ENCODE peak calls at places on chromosomes 13 and 19, in four cellular contexts. E is H1, L is HCT116, P is K562. H is an unnamed sample.

GRCh38 chr19:43594710-43595604 is 977 bp downstream of the IRGQ start:
- DNase-seq in E (no peak), L (peak), P (peak), H (no peak)

GRCh38 chr19:1942078-1942933 is 1.3 kb downstream of the CSNK1G2 start:
- DNase-seq in E (no peak), L (no peak), P (no peak), H (peak)

GRCh38 chr13:37700887-37701286 is 102.3 kb upstream of the POSTN start:
- DNase-seq in E (no peak), L (no peak), P (no peak), H (no peak)

GRCh38 chr19:18856385-18857126 is 24.8 kb downstream of the UPF1 start:
- DNase-seq in E (no peak), L (no peak), P (no peak), H (no peak)

GRCh38 chr13:77535448-77535847 is at the start of gene SCEL:
- DNase-seq in E (no peak), L (peak), P (no peak), H (no peak)

GRCh38 chr13:79659161-79659560 is 178.2 kb downstream of the NDFIP2 start:
- DNase-seq in E (no peak), L (no peak), P (no peak), H (no peak)

GRCh38 chr19:8988204-8988603 is 22.0 kb downstream of the MUC16 start:
- DNase-seq in E (no peak), L (peak), P (peak), H (no peak)

GRCh38 chr13:30422056-30422914 is at the start of gene UBE2L5:
- DNase-seq in E (no peak), L (peak), P (peak), H (no peak)

GRCh38 chr19:7258042-7258839 is 36.0 kb downstream of the INSR start:
- DNase-seq in E (no peak), L (no peak), P (no peak), H (no peak)

GRCh38 chr13:78652651-78653050 is 6.3 kb downstream of the OBI1 start:
- DNase-seq in E (no peak), L (no peak), P (no peak), H (no peak)

GRCh38 chr13:29707876-29708543 is 112.5 kb upstream of the SLC7A1 start:
- DNase-seq in E (peak), L (peak), P (peak), H (no peak)

GRCh38 chr13:110850006-110850405 is 64.9 kb downstream of the ANKRD10 start:
- DNase-seq in E (no peak), L (no peak), P (no peak), H (no peak)

GRCh38 chr13:58097831-58098230 is 466.3 kb downstream of the PCDH17 start:
- DNase-seq in E (no peak), L (no peak), P (no peak), H (no peak)

GRCh38 chr13:33611016-33611805 is 206.7 kb upstream of the RFC3 start:
- DNase-seq in E (no peak), L (no peak), P (no peak), H (no peak)

GRCh38 chr13:33610471-33611015 is 207.4 kb upstream of the RFC3 start:
- DNase-seq in E (peak), L (no peak), P (no peak), H (no peak)

DNA sequence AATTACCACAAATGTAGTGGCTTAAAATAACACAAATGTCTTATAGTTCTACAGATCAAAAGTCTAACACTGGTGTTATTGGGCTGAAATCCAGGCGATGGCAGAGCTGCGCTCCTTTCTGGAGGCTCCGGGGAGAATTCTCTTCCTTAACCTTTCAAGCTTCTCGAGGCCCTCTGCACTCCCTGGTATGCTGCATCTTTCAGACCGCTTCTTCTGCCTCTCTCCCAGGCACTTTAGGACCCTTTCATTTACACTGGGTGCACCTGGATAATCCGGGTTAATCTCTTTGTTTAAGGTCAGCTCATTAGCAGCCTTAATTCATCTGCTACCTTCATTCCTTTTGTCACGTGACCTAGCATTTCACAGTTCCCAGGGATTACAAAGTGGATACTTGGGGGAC is 211.3 kb upstream of the RFC3 start:
- DNase-seq in E (peak), L (no peak), P (no peak), H (no peak)
- TF ChIP-seq EGR1 in E (no peak), L (no peak), P (no peak), H (no peak)

DNA sequence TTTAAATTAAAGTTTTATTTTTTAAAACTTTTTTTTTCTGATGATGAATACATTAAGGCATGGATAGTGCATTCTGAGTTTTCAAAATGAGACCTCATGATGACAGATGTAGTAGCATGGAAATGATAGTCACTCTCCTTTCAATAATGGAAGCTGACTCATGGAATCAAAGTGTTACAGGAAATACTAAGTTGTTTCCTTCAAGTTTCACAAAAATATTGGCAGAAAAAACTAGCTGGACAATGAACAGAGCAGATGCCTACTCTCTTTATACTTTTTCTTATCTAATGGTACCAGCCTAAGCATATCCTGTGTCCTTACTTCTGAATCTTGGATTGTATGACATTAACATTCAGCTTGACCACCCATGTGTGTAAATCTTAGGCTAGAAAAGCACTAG is 1337.3 kb downstream of the PCDH9 start:
- DNase-seq in E (no peak), L (no peak), P (no peak), H (no peak)
- TF ChIP-seq EGR1 in E (no peak), L (no peak), P (no peak), H (no peak)

DNA sequence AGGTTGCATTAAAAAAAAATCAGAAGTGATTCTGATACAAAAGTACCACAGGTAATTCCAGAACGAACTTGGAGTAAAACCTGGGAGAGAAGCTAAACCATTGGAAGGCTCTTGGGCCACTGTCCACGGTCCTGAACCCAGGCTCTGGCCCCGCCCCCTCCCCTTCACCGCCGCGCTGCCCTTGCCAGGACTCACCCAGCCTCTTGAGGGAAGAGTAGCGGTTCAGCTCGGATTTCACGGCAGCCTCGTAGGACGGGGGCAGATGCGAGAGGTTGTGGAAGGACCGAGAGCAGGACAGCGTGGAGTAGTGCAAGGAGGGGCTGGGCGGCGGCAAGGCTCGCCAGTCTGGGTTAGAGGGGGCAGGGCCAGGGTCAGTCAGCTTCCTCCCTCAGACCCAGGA is 5.7 kb downstream of the SHISA7 start:
- DNase-seq in E (no peak), L (peak), P (peak), H (no peak)
- TF ChIP-seq EGR1 in E (no peak), L (no peak), P (no peak), H (no peak)

GRCh38 chr19:41541990-41542584 is 33.9 kb upstream of the CEACAM21 start:
- DNase-seq in E (no peak), L (peak), P (peak), H (no peak)
- TF ChIP-seq EGR1 in E (no peak), L (no peak), P (no peak), H (no peak)

DNA sequence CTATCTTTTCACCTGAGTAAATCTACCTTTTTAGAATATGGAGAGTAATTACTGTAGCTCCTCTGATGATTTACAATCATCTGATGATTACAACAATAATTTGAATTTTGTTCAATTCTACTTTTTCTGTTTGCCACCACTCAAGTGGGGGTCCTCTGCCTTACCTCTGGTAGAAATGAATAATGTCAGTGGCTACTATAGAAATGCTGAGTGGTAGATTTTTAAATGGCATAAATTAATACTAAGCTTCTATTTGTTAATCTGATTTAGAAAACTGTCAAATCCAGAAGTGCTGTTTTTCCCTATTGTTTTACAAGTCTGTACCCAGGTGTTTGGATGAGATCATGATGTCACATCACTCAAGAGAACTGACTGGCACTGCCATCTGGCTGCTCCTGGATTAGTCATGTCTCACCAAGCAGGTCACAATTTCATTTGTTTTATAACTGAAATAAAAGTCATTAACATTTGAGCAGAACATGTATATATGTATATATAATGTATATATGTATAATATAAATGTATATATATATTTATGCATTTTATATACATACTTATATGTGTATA is 494.8 kb downstream of the TBC1D4 start:
- DNase-seq in E (no peak), L (no peak), P (no peak), H (no peak)
- TF ChIP-seq EGR1 in E (no peak), L (no peak), P (no peak), H (no peak)

GRCh38 chr13:40179882-40180281 is 486.6 kb downstream of the FOXO1 start:
- DNase-seq in E (no peak), L (no peak), P (no peak), H (no peak)
- TF ChIP-seq EGR1 in E (no peak), L (no peak), P (no peak), H (no peak)

DNA sequence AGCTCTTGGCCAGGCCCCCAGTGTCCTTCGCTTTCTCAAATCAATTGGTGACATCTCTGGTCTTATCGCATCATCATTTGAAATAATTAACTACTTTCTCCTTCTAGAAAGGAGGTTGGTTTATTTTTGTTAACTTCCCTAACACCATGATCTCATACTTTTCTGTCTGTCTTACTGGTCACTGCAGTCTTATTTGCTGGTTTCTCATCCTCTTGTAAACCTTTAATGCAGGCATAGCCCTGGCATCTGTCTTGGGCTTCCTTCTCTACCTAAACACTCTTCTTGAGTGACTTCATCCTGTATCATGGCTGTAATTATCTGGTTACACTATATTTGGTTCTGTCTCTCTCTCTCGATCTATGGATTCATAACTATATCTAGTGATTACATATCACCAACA is 152.8 kb downstream of the CYSLTR2 start:
- DNase-seq in E (no peak), L (no peak), P (no peak), H (no peak)
- TF ChIP-seq EGR1 in E (no peak), L (no peak), P (no peak), H (no peak)

GRCh38 chr19:38556521-38557174 is 61.1 kb downstream of the MAP4K1 start:
- DNase-seq in E (no peak), L (no peak), P (peak), H (peak)
- TF ChIP-seq EGR1 in E (no peak), L (no peak), P (no peak), H (no peak)

GRCh38 chr13:25116044-25116443 is 20.1 kb downstream of the PABPC3 start:
- DNase-seq in E (no peak), L (no peak), P (no peak), H (no peak)

GRCh38 chr13:25112856-25113255 is 16.9 kb downstream of the PABPC3 start:
- DNase-seq in E (no peak), L (no peak), P (no peak), H (no peak)

GRCh38 chr13:25117312-25117711 is 21.4 kb downstream of the PABPC3 start:
- DNase-seq in E (no peak), L (no peak), P (no peak), H (no peak)

GRCh38 chr13:25114220-25114619 is 18.3 kb downstream of the PABPC3 start:
- DNase-seq in E (peak), L (peak), P (peak), H (peak)

DNA sequence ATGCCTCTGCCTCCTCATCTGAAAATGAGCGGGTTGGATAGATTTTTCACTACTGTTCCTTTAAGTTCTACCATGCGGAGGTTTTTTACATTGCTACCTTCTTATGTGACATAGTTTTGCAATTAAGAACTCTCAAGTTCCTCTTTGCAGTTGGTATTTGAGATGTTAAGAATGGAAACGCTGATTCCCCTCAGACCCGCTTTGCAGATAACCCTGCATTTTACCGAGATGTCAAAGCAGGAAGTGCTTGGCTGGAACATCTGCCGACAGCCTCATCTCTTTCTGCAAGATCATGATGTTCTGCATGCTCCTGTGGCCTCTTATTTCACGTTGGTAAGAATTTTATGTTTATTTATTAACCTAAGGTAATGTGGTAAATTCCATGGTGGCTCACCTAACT is 22.4 kb downstream of the PABPC3 start:
- DNase-seq in E (no peak), L (no peak), P (no peak), H (no peak)
- TF ChIP-seq EGR1 in E (no peak), L (no peak), P (no peak), H (no peak)

GRCh38 chr13:42109957-42110356 is 61.5 kb downstream of the DGKH start:
- DNase-seq in E (no peak), L (no peak), P (no peak), H (no peak)

GRCh38 chr13:42113478-42113877 is 65.0 kb downstream of the DGKH start:
- DNase-seq in E (no peak), L (no peak), P (no peak), H (no peak)

GRCh38 chr13:42112864-42113263 is 64.4 kb downstream of the DGKH start:
- DNase-seq in E (no peak), L (no peak), P (no peak), H (no peak)

GRCh38 chr13:42108217-42108616 is 59.8 kb downstream of the DGKH start:
- DNase-seq in E (no peak), L (no peak), P (no peak), H (no peak)

GRCh38 chr13:42110410-42111155 is 62.1 kb downstream of the DGKH start:
- DNase-seq in E (no peak), L (peak), P (peak), H (peak)
- TF ChIP-seq EGR1 in E (no peak), L (no peak), P (no peak), H (no peak)